ENCODE peak calls at places on chromosomes 13 and 19, in six cellular contexts. R, J, Y, Z, E and F are unnamed samples.

GRCh38 chr19:8310342-8311055 is 2.3 kb upstream of the CD320 start:
- DNase-seq in E (peak; percentile 13), R (no peak), J (no peak), Y (no peak), Z (peak; percentile 6), F (no peak)

GRCh38 chr13:112510987-112511715 is 76.8 kb downstream of the TUBGCP3 start:
- DNase-seq in J (no peak), Z (no peak), Y (no peak), E (no peak), R (no peak), F (peak; percentile 1)

GRCh38 chr19:4197625-4198466 is 15.4 kb downstream of the ANKRD24 start:
- DNase-seq in Y (no peak), E (no peak), R (peak; percentile 19), Z (no peak), J (no peak), F (no peak)

GRCh38 chr13:104246955-104247354 is 1180.7 kb upstream of the SLC10A2 start:
- DNase-seq in Z (no peak), R (no peak), Y (no peak), J (no peak), E (no peak), F (no peak)

GRCh38 chr13:79647518-79647917 is 166.6 kb downstream of the NDFIP2 start:
- DNase-seq in J (no peak), R (peak; percentile 99), Z (no peak), Y (no peak), E (peak; percentile 79), F (no peak)

GRCh38 chr19:35755550-35756371 is 1.1 kb downstream of the HSPB6 start:
- DNase-seq in R (no peak), Z (peak; percentile 97), J (peak; percentile 55), E (no peak), Y (peak; percentile 89), F (peak; percentile 87)

GRCh38 chr13:75774176-75774575 is 138.0 kb downstream of the LMO7 start:
- DNase-seq in E (no peak), Z (no peak), Y (no peak), J (peak; percentile 46), R (no peak), F (no peak)

GRCh38 chr19:32824136-32824835 is 45.3 kb downstream of the SLC7A9 start:
- DNase-seq in J (no peak), Z (no peak), E (no peak), Y (no peak), R (peak; percentile 46), F (no peak)

GRCh38 chr13:24038846-24039330 is 121.6 kb upstream of the SPATA13 start:
- DNase-seq in Z (no peak), R (peak; percentile 57), J (peak; percentile 74), Y (peak; percentile 69), E (no peak), F (peak; percentile 49)

GRCh38 chr13:53004605-53005004 is 24.0 kb upstream of the OLFM4 start:
- DNase-seq in Y (no peak), J (no peak), E (no peak), Z (no peak), R (no peak), F (no peak)

GRCh38 chr13:66673401-66673800 is 556.7 kb downstream of the PCDH9 start:
- DNase-seq in R (peak; percentile 47), E (no peak), J (peak; percentile 42), Z (no peak), Y (peak; percentile 2), F (peak; percentile 95)

GRCh38 chr19:47523473-47523872 is 8.6 kb upstream of the NAPA start:
- DNase-seq in Y (peak; percentile 48), J (no peak), Z (no peak), R (no peak), E (peak; percentile 78), F (no peak)

GRCh38 chr13:33110386-33110712 is 94.1 kb downstream of the KL start:
- DNase-seq in Z (no peak), J (no peak), R (no peak), E (no peak), Y (no peak), F (no peak)

GRCh38 chr13:34357435-34358232 is 539.7 kb downstream of the RFC3 start:
- DNase-seq in J (peak; percentile 79), Y (peak; percentile 59), E (no peak), R (peak; percentile 79), Z (no peak), F (peak; percentile 69)

GRCh38 chr13:105603283-105603682 is 932.2 kb downstream of the EFNB2 start:
- DNase-seq in R (no peak), E (peak; percentile 18), Z (no peak), Y (no peak), J (no peak), F (no peak)

GRCh38 chr19:41711376-41712261 is 3.2 kb downstream of the CEACAM5 start:
- DNase-seq in Z (no peak), E (no peak), Y (no peak), R (no peak), J (no peak), F (no peak)

GRCh38 chr13:90447735-90448103 is 899.8 kb upstream of the MIR17HG start:
- DNase-seq in E (no peak), Z (no peak), J (peak; percentile 63), R (peak; percentile 68), Y (peak; percentile 16), F (peak; percentile 85)

GRCh38 chr13:35817642-35818576 is 313.3 kb downstream of the DCLK1 start:
- DNase-seq in Z (no peak), Y (no peak), J (no peak), R (no peak), E (no peak), F (no peak)

GRCh38 chr13:104837756-104838155 is 1697.7 kb downstream of the EFNB2 start:
- DNase-seq in Z (no peak), Y (no peak), R (no peak), J (no peak), E (no peak), F (peak; percentile 25)

GRCh38 chr19:7515471-7516226 is at the start of gene ZNF358:
- DNase-seq in J (peak; percentile 46), E (peak; percentile 94), Z (peak; percentile 88), R (no peak), Y (peak; percentile 58), F (peak; percentile 62)

GRCh38 chr13:46595136-46595917 is 42.4 kb downstream of the LRCH1 start:
- DNase-seq in Z (no peak), R (peak; percentile 82), Y (peak; percentile 45), J (peak; percentile 60), E (no peak), F (peak; percentile 32)

GRCh38 chr19:41649827-41650226 is 23.0 kb upstream of the CEACAM4 start:
- DNase-seq in J (no peak), R (no peak), E (no peak), Y (no peak), Z (no peak), F (no peak)

GRCh38 chr13:74550039-74550438 is 415.8 kb upstream of the KLF12 start:
- DNase-seq in Z (no peak), Y (no peak), R (peak; percentile 26), E (no peak), J (no peak), F (peak; percentile 39)

GRCh38 chr13:92316030-92316429 is 910.6 kb upstream of the GPC6 start:
- DNase-seq in J (no peak), E (no peak), R (no peak), Y (no peak), Z (no peak), F (no peak)

DNA sequence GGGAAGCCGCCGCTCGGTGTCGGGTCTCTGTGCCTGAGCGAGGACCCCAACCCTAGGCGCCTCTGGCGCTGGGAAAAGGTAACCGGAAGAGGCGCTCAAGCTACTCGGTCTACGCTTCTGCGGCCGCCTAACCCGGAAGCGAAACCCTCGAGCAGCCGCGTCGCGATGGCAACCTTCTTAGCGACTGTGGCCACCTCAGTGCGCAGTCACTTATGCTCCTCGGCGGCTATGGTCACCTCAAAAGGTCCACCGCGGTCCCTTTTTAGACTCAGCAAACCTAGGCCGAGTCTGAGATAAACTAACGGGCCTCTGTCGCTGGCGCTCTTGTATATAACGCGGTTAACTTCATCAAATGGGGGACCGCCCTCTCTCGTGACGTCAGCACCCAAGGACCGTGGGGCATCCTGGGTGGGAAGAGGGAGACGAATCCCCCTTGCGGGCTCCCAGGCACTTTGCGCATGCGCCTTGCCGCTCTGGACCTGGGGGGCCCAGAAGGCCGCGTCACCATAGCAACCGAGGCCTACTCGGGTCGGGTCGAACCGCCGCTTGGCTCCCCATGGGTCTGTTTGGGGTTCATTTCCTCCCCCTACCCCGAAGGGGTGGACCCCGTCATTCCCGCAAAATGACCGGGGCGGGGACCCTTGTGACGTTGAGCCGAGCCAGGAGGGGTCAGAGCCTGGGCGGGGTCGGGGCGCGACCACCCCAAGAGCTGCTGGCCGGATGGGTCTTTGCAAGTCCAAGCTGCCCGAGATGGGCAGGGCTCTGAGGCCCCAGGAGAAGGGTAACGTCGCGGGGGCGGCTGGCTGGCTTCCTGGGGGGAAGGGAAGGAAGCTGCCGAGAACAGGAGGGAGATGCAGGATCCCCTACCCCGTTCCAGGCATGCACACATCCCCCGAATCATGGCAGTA is at the start of gene GTF2F1:
- DNase-seq in R (peak; percentile 84), Y (peak; percentile 96), E (peak; percentile 95), J (peak; percentile 95), Z (peak; percentile 98), F (peak; percentile 98)
- TF ChIP-seq CTCF in R (peak; percentile 32), Y (peak; percentile 7), E (peak; percentile 13), J (peak; percentile 8), Z (no peak), F (peak; percentile 43)

DNA sequence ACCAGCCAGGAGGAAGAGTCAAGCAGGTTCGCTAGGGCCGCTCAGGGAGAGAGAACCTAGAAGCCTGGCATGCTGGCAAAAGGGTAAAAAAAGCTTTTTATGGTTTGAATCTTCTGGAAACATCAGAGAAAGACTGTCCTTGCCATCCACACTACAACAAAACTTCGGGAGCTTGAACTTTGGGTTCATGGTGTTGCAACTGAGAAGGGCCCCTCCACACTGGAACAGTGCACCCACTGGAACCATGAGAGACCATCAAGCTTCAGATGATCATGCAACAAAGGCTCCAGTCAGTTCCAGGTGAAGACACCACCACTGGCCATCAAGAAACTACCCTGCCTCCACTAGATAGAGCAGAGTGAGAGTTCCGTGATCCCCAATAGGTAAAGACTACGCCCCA is 170.1 kb downstream of the RGCC start:
- DNase-seq in R (no peak), J (no peak), Z (no peak), Y (no peak), E (no peak), F (no peak)
- H3K4me3 ChIP-seq in R (no peak overlapping the region), J (no peak overlapping the region), Z (no peak overlapping the region), Y (no peak overlapping the region), E (no peak overlapping the region), F (no peak overlapping the region)

GRCh38 chr13:110616103-110617101 is 1.1 kb downstream of the NAXD start:
- DNase-seq in E (no peak), Z (peak; percentile 72), R (peak; percentile 74), J (peak; percentile 72), Y (peak; percentile 62), F (peak; percentile 54)
- TF ChIP-seq CTCF in E (peak; percentile 15), Z (no peak), R (peak; percentile 29), J (no peak), Y (peak; percentile 27), F (peak; percentile 31)

DNA sequence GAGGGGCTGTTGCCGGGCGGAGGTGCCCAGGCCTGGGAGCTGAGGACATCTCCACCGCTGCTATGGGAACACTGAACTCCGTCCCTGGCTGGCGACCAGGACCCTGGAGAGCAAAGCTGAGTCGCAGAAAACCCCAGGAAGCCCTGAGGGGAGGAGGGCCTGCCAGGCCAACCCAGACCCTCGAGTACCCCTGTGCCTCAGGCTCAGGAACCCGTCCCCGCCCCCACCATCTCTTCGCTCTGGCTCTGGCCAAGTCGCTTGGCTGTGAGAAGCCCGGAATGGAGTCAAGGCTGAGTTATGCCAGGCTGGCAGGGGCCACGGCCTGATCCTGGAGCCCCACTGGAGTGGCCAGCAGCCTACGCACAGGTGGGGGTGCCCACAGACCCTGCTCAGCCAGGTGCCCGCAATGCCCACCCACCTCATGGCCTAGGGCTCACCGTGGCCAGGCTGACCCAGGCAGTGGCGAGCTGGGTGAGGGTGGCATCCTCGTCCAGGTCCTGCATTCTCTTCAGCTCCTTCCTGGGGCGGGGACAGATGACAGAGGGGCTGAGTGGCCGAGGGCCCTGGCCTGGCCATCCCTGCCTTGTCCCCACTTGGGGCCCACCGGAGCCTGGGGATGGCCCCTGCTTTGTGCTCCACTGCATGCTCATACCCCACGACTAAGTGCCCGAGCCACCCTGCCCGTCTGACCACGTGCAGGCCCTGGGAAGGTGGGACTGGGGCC is 8.5 kb upstream of the CERS1 start:
- DNase-seq in Y (no peak), R (no peak), J (no peak), E (peak; percentile 26), Z (no peak), F (no peak)
- H3K4me3 ChIP-seq in Y (no peak overlapping the region), R (no peak overlapping the region), J (no peak overlapping the region), E (no peak overlapping the region), Z (no peak overlapping the region), F (no peak overlapping the region)